ENCODE peak calls at places on chromosomes 12 and 14, in seven cellular contexts. I, P, D, M, C, N and Q are unnamed samples.

GRCh38 chr12:1720494-1720893 is 29.6 kb downstream of the ADIPOR2 start:
- DNase-seq in I (no peak), P (no peak), D (no peak), M (no peak), C (no peak), N (no peak), Q (no peak)

GRCh38 chr12:66899567-66899966 is 220.7 kb upstream of the GRIP1 start:
- DNase-seq in I (no peak), P (no peak), D (no peak), M (no peak), C (no peak), N (no peak), Q (no peak)

GRCh38 chr12:97756066-97756701 is 293.6 kb downstream of the RMST start:
- DNase-seq in I (no peak), P (no peak), D (no peak), M (no peak), C (no peak), N (no peak), Q (peak)

GRCh38 chr12:53217049-53217929 is 10.2 kb upstream of the ITGB7 start:
- DNase-seq in I (no peak), P (peak), D (peak), M (no peak), C (no peak), N (no peak), Q (no peak)

GRCh38 chr12:85713368-85713767 is 122.8 kb downstream of the RASSF9 start:
- DNase-seq in I (no peak), P (no peak), D (no peak), M (no peak), C (no peak), N (no peak), Q (no peak)

GRCh38 chr14:100536141-100536540 is 51.1 kb downstream of the BEGAIN start:
- DNase-seq in I (no peak), P (no peak), D (no peak), M (no peak), C (no peak), N (no peak), Q (no peak)

GRCh38 chr12:49588761-49589516 is 16.5 kb downstream of the FAM186B start:
- DNase-seq in I (no peak), P (no peak), D (peak), M (no peak), C (no peak), N (no peak), Q (no peak)

GRCh38 chr12:15796493-15797141 is 7.4 kb upstream of the EPS8 start:
- DNase-seq in I (no peak), P (no peak), D (no peak), M (no peak), C (no peak), N (no peak), Q (no peak)

GRCh38 chr14:65006251-65006721 is 19.6 kb downstream of the FNTB start:
- DNase-seq in I (no peak), P (no peak), D (no peak), M (no peak), C (no peak), N (no peak), Q (no peak)

GRCh38 chr14:92955381-92955780 is 32.4 kb downstream of the CHGA start:
- DNase-seq in I (no peak), P (no peak), D (no peak), M (no peak), C (no peak), N (no peak), Q (no peak)

GRCh38 chr12:22935501-22935900 is 310.5 kb downstream of the ETNK1 start:
- DNase-seq in I (no peak), P (no peak), D (no peak), M (no peak), C (no peak), N (no peak), Q (no peak)

GRCh38 chr12:46547421-46548340 is 175.1 kb upstream of the SLC38A2 start:
- DNase-seq in I (no peak), P (no peak), D (no peak), M (no peak), C (no peak), N (no peak), Q (no peak)

GRCh38 chr14:65502676-65503124 is 90.2 kb downstream of the FUT8 start:
- DNase-seq in I (no peak), P (no peak), D (no peak), M (no peak), C (no peak), N (no peak), Q (peak)

GRCh38 chr12:129825316-129825715 is 78.5 kb downstream of the TMEM132D start:
- DNase-seq in I (no peak), P (no peak), D (no peak), M (no peak), C (no peak), N (no peak), Q (no peak)

GRCh38 chr12:102438823-102439205 is 41.5 kb downstream of the IGF1 start:
- DNase-seq in I (no peak), P (no peak), D (no peak), M (no peak), C (no peak), N (no peak), Q (no peak)

GRCh38 chr14:29463727-29464370 is 463.8 kb downstream of the PRKD1 start:
- DNase-seq in I (no peak), P (no peak), D (no peak), M (no peak), C (no peak), N (no peak), Q (no peak)

GRCh38 chr14:23149745-23150144 is 30.7 kb upstream of the CEBPE start:
- DNase-seq in I (no peak), P (no peak), D (no peak), M (no peak), C (no peak), N (no peak), Q (no peak)

GRCh38 chr12:106903241-106903950 is 52.3 kb upstream of the TMEM263 start:
- DNase-seq in I (peak), P (no peak), D (peak), M (peak), C (peak), N (peak), Q (peak)

GRCh38 chr14:25150934-25151790 is 101.2 kb upstream of the STXBP6 start:
- DNase-seq in I (peak), P (no peak), D (no peak), M (no peak), C (no peak), N (no peak), Q (peak)

GRCh38 chr12:77294016-77294415 is 228.6 kb upstream of the E2F7 start:
- DNase-seq in I (no peak), P (no peak), D (no peak), M (no peak), C (no peak), N (no peak), Q (no peak)

GRCh38 chr12:49346659-49347306 is at the start of gene DNAJC22:
- DNase-seq in I (no peak), P (no peak), D (peak), M (no peak), C (no peak), N (no peak), Q (peak)

GRCh38 chr14:91352696-91353692 is 64.6 kb downstream of the CCDC88C start:
- DNase-seq in I (no peak), P (no peak), D (no peak), M (no peak), C (no peak), N (no peak), Q (no peak)

GRCh38 chr14:61217516-61217915 is 63.6 kb downstream of the TMEM30B start:
- DNase-seq in I (no peak), P (no peak), D (no peak), M (no peak), C (peak), N (no peak), Q (no peak)

GRCh38 chr12:85369365-85370154 is 89.5 kb downstream of the ALX1 start:
- DNase-seq in I (no peak), P (no peak), D (no peak), M (no peak), C (no peak), N (no peak), Q (no peak)

GRCh38 chr14:54175298-54175942 is 218.8 kb upstream of the BMP4 start:
- DNase-seq in I (peak), P (no peak), D (peak), M (peak), C (peak), N (no peak), Q (peak)

DNA sequence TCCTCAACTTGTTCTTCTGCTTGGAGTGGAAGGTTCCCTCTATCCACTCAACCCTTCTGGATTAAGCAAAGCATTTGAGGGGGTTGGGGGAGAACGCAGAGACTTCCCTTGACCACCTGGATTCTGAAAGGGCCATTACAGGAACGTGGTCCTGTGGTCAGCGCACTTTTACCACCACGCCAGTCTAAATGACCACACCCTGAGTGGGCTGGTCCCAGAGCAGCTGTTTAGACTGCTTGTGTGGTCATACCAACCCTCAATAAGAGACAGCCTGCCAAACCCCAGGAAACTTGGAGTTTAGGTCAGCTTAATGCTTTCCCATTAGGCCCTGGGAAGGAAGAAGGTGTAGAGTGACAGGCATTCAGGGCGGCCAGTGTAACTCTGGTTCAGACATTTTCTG is 165.5 kb upstream of the ATP2B1 start:
- DNase-seq in I (no peak), P (no peak), D (no peak), M (no peak), C (peak), N (no peak), Q (no peak)
- TF ChIP-seq CTCF in I (no peak), P (no peak), D (no peak), M (no peak), C (no peak), N (no peak), Q (no peak)

GRCh38 chr12:28457785-28458184 is 267.5 kb downstream of the CCDC91 start:
- DNase-seq in I (no peak), P (no peak), D (no peak), M (no peak), C (no peak), N (no peak), Q (no peak)

GRCh38 chr12:28459481-28459880 is 269.2 kb downstream of the CCDC91 start:
- DNase-seq in I (no peak), P (no peak), D (no peak), M (no peak), C (no peak), N (no peak), Q (no peak)

GRCh38 chr12:28460420-28461130 is 270.3 kb downstream of the CCDC91 start:
- DNase-seq in I (no peak), P (no peak), D (no peak), M (no peak), C (no peak), N (no peak), Q (peak)

GRCh38 chr12:28463396-28463795 is 273.1 kb downstream of the CCDC91 start:
- DNase-seq in I (no peak), P (no peak), D (no peak), M (no peak), C (no peak), N (no peak), Q (no peak)
- TF ChIP-seq CTCF in I (no peak), P (no peak), D (no peak), M (no peak), C (no peak), N (no peak), Q (no peak)

GRCh38 chr12:120649442-120650248 is 9.2 kb downstream of the CABP1 start:
- DNase-seq in I (no peak), P (no peak), D (peak), M (no peak), C (peak), N (no peak), Q (no peak)
- TF ChIP-seq CTCF in I (no peak), P (peak), D (peak), M (no peak), C (peak), N (peak), Q (no peak)

DNA sequence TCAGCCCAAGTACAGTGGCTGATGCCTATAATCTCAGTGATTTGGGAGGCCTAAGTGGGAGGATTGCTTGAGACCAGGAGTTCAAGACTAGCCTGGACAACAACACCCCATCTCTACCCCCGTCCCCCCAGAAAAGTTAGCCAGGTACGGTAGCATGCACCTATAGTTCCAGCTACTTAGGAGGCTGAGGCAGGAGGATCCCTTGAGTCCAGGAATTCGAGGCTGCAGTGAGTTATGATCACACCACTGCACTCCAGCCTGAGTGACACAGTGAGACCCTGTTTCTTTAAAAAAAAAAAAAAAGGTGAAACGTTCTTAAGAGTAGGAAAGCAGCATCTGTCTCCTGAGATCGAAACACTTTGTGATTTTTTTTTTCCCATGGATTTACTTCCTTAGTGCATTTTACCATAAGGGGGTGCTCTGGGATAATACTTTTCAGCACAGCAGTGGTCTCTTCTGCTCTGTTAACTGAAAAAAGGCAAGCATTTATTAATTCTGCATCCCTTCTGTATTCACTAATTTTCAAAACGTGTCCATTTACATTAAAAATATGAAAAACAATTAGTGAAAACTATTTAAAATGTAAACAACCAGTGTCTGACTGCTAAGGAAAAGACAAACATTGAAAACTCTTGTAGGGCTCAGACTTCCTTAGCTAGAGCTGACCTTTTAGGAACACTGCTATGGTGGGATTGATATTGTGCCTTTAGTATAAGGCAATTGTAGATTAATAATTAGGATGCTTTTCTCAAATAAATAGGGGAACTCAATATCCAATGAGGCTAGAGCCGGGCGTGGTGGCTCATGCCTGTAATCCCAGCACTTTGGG is 31.2 kb upstream of the USP44 start:
- DNase-seq in I (peak), P (no peak), D (no peak), M (no peak), C (no peak), N (no peak), Q (no peak)
- TF ChIP-seq CTCF in I (peak), P (no peak), D (peak), M (peak), C (peak), N (no peak), Q (no peak)

GRCh38 chr12:122499991-122500684 is 594 bp downstream of the ZCCHC8 start:
- DNase-seq in I (peak), P (no peak), D (peak), M (peak), C (peak), N (peak), Q (peak)
- TF ChIP-seq CTCF in I (no peak), P (no peak), D (no peak), M (no peak), C (no peak), N (no peak), Q (no peak)

GRCh38 chr12:32191445-32191844 is 84.8 kb downstream of the BICD1 start:
- DNase-seq in I (no peak), P (no peak), D (no peak), M (no peak), C (no peak), N (no peak), Q (no peak)
- TF ChIP-seq CTCF in I (no peak), P (no peak), D (no peak), M (no peak), C (no peak), N (no peak), Q (no peak)

DNA sequence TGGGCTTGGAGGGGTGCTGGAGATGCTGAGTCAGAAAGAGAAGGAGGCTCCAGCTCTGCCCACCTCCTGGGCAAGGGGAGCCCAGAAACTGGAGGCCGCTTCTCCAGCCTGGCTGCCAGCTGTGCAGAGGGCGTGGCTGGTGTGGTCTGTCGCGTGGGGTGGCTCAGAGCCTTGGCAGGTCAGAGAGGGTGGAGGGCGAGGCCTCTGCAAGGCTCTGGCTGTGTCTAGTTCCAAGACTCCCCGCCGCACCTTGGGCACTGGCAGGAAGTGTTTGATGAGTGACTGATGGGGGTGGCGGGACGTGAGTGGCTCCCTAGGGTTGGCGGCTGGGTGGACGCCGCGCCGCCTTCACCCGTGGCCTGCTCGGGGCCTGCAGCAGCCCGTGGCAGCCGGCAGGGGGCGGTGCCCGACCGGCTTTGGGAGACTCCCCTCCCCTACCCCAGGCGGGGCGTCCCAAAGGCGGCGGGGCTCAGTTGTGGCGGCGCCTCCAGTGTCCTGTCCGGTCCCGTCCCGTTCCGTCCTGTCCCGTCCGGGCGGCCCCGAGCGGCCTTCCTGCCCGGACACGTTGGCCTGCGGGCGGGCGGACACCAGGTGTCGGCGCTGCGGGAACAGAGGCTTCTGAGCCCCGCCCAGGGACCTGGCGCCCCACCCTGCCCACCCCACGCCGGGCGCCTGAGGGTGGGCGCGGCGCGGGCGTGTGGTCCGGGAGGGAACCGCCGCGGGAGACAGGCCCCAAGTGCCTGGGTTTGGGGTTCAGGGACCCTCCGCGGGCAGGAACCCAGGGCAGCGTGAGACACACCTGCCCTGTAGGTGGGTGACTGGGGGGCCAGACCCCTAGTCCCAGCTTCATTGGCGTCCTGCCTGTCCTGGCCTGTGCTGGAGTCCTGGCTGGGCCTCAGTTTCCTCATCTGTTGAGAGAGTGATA is 39.7 kb downstream of the KRT80 start:
- DNase-seq in I (peak), P (peak), D (peak), M (peak), C (peak), N (peak), Q (peak)
- TF ChIP-seq CTCF in I (peak), P (peak), D (peak), M (peak), C (peak), N (peak), Q (peak)

GRCh38 chr14:51805541-51805940 is 54.9 kb upstream of the GNG2 start:
- DNase-seq in I (no peak), P (no peak), D (no peak), M (no peak), C (no peak), N (no peak), Q (no peak)
- TF ChIP-seq CTCF in I (no peak), P (no peak), D (peak), M (no peak), C (no peak), N (no peak), Q (no peak)

DNA sequence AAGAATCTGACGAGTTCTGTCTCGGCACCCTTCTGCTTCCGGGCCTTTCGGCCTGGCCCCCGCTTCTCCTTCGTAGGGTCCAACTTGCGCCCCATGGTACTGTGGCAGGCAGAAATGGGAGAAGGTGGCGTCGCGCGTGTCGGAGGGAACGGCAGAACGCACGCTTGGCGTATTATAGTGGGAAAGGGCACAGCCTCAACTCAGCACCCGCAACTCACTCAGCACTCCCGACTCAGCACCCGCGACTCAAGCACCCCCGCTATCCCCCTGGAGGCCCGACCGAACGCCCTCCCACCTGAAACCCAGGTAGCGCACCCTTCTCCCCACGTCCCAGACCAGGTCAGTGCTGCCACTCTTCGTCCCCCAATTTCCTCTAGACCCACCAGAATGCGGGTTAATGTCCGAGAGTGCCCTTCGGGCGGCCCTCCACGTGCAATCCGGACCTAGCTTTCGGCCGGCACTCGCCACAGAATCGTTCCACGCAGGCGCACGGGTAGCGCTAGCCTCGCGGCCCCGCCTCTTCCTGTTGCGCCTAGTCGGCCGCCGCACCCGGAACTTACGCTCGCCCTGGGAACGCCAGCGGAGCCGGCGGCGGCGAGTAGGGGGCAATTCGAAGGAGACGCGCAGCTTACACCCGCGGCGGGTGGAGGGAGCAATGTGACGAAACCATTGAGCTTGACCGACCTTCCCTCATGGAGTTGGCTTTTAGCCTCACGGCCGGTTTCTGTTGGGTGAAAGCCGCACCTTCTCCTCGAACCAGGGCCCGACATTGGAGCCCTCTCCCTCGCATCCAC is at the start of gene NOP2:
- DNase-seq in I (peak), P (peak), D (peak), M (peak), C (peak), N (peak), Q (peak)
- TF ChIP-seq CTCF in I (no peak), P (no peak), D (no peak), M (no peak), C (no peak), N (no peak), Q (no peak)